ENCODE peak calls at places on chromosome 10, in seven cellular contexts. One of them, this sample, is unnamed.

GRCh38 chr10:131124945-131125344 is 186.6 kb downstream of the TCERG1L start:
- DNase-seq in GM23338: no peak
- DNase-seq in PC-9: no peak
- DNase-seq in IMR-90: no peak
- DNase-seq in right lobe of liver: no peak
- DNase-seq in GM12878: no peak
- DNase-seq in esophagus squamous epithelium: no peak
- DNase-seq in this sample: no peak

GRCh38 chr10:47025540-47026300 is 114.5 kb downstream of the PTPN20 start:
- DNase-seq in GM23338: no peak
- DNase-seq in PC-9: no peak
- DNase-seq in IMR-90: peak; percentile 72
- DNase-seq in right lobe of liver: peak; percentile 38
- DNase-seq in GM12878: no peak
- DNase-seq in esophagus squamous epithelium: no peak
- DNase-seq in this sample: peak; percentile 49

GRCh38 chr10:120172371-120172770 is 279.8 kb downstream of the SEC23IP start:
- DNase-seq in GM23338: peak; percentile 8
- DNase-seq in PC-9: no peak
- DNase-seq in IMR-90: no peak
- DNase-seq in right lobe of liver: no peak
- DNase-seq in GM12878: no peak
- DNase-seq in esophagus squamous epithelium: no peak
- DNase-seq in this sample: no peak

GRCh38 chr10:51117053-51117660 is 42.9 kb downstream of the PRKG1 start:
- DNase-seq in GM23338: no peak
- DNase-seq in PC-9: no peak
- DNase-seq in IMR-90: peak; percentile 13
- DNase-seq in right lobe of liver: no peak
- DNase-seq in GM12878: no peak
- DNase-seq in esophagus squamous epithelium: no peak
- DNase-seq in this sample: no peak

GRCh38 chr10:71217266-71218045 is 5.1 kb downstream of the UNC5B start:
- DNase-seq in GM23338: peak; percentile 88
- DNase-seq in PC-9: no peak
- DNase-seq in IMR-90: no peak
- DNase-seq in right lobe of liver: no peak
- DNase-seq in GM12878: no peak
- DNase-seq in esophagus squamous epithelium: no peak
- DNase-seq in this sample: no peak

GRCh38 chr10:48940958-48941357 is 1.3 kb upstream of the LRRC18 start:
- DNase-seq in GM23338: no peak
- DNase-seq in PC-9: no peak
- DNase-seq in IMR-90: no peak
- DNase-seq in right lobe of liver: no peak
- DNase-seq in GM12878: no peak
- DNase-seq in esophagus squamous epithelium: no peak
- DNase-seq in this sample: no peak

GRCh38 chr10:92045641-92046106 is 122.1 kb downstream of the BTAF1 start:
- DNase-seq in GM23338: peak; percentile 79
- DNase-seq in PC-9: no peak
- DNase-seq in IMR-90: no peak
- DNase-seq in right lobe of liver: no peak
- DNase-seq in GM12878: no peak
- DNase-seq in esophagus squamous epithelium: no peak
- DNase-seq in this sample: no peak

GRCh38 chr10:104350146-104350635 is 3.4 kb upstream of the CFAP58 start:
- DNase-seq in GM23338: peak; percentile 81
- DNase-seq in PC-9: peak; percentile 58
- DNase-seq in IMR-90: peak; percentile 76
- DNase-seq in right lobe of liver: no peak
- DNase-seq in GM12878: peak; percentile 53
- DNase-seq in esophagus squamous epithelium: no peak
- DNase-seq in this sample: no peak

GRCh38 chr10:11553773-11554381 is 57.6 kb downstream of the USP6NL start:
- DNase-seq in GM23338: no peak
- DNase-seq in PC-9: no peak
- DNase-seq in IMR-90: no peak
- DNase-seq in right lobe of liver: no peak
- DNase-seq in GM12878: peak; percentile 87
- DNase-seq in esophagus squamous epithelium: no peak
- DNase-seq in this sample: no peak

GRCh38 chr10:110501142-110501937 is 3.6 kb downstream of the DUSP5 start:
- DNase-seq in GM23338: peak; percentile 79
- DNase-seq in PC-9: peak; percentile 83
- DNase-seq in IMR-90: peak; percentile 95
- DNase-seq in right lobe of liver: peak; percentile 76
- DNase-seq in GM12878: peak; percentile 82
- DNase-seq in esophagus squamous epithelium: peak; percentile 25
- DNase-seq in this sample: peak; percentile 93

GRCh38 chr10:8577681-8578080 is 523.2 kb downstream of the GATA3 start:
- DNase-seq in GM23338: no peak
- DNase-seq in PC-9: no peak
- DNase-seq in IMR-90: no peak
- DNase-seq in right lobe of liver: no peak
- DNase-seq in GM12878: no peak
- DNase-seq in esophagus squamous epithelium: no peak
- DNase-seq in this sample: no peak

GRCh38 chr10:36469585-36469984 is 655.8 kb upstream of the ANKRD30A start:
- DNase-seq in GM23338: no peak
- DNase-seq in PC-9: no peak
- DNase-seq in IMR-90: peak; percentile 83
- DNase-seq in right lobe of liver: no peak
- DNase-seq in GM12878: no peak
- DNase-seq in esophagus squamous epithelium: no peak
- DNase-seq in this sample: no peak

GRCh38 chr10:73653701-73654100 is 2.1 kb downstream of the SYNPO2L start:
- DNase-seq in GM23338: peak; percentile 40
- DNase-seq in PC-9: peak; percentile 64
- DNase-seq in IMR-90: peak; percentile 60
- DNase-seq in right lobe of liver: no peak
- DNase-seq in GM12878: no peak
- DNase-seq in esophagus squamous epithelium: no peak
- DNase-seq in this sample: no peak

GRCh38 chr10:28587270-28587969 is 54.5 kb downstream of the WAC start:
- DNase-seq in GM23338: no peak
- DNase-seq in PC-9: no peak
- DNase-seq in IMR-90: peak; percentile 58
- DNase-seq in right lobe of liver: no peak
- DNase-seq in GM12878: no peak
- DNase-seq in esophagus squamous epithelium: no peak
- DNase-seq in this sample: no peak

GRCh38 chr10:22854935-22855421 is 72.9 kb upstream of the ARMC3 start:
- DNase-seq in GM23338: no peak
- DNase-seq in PC-9: no peak
- DNase-seq in IMR-90: peak; percentile 27
- DNase-seq in right lobe of liver: no peak
- DNase-seq in GM12878: no peak
- DNase-seq in esophagus squamous epithelium: no peak
- DNase-seq in this sample: no peak

GRCh38 chr10:85916999-85917573 is 449.5 kb downstream of the GRID1 start:
- DNase-seq in GM23338: no peak
- DNase-seq in PC-9: no peak
- DNase-seq in IMR-90: no peak
- DNase-seq in right lobe of liver: peak; percentile 77
- DNase-seq in GM12878: no peak
- DNase-seq in esophagus squamous epithelium: no peak
- DNase-seq in this sample: no peak

GRCh38 chr10:83545901-83546391 is 593.4 kb upstream of the GHITM start:
- DNase-seq in GM23338: no peak
- DNase-seq in PC-9: no peak
- DNase-seq in IMR-90: no peak
- DNase-seq in right lobe of liver: no peak
- DNase-seq in GM12878: peak; percentile 64
- DNase-seq in esophagus squamous epithelium: no peak
- DNase-seq in this sample: no peak

GRCh38 chr10:4931587-4931986 is 31.6 kb upstream of the AKR1C1 start:
- DNase-seq in GM23338: no peak
- DNase-seq in PC-9: peak; percentile 52
- DNase-seq in IMR-90: no peak
- DNase-seq in right lobe of liver: peak; percentile 84
- DNase-seq in GM12878: no peak
- DNase-seq in esophagus squamous epithelium: no peak
- DNase-seq in this sample: no peak

GRCh38 chr10:15784662-15785300 is 65.1 kb upstream of the ITGA8 start:
- DNase-seq in GM23338: peak; percentile 30
- DNase-seq in PC-9: no peak
- DNase-seq in IMR-90: peak; percentile 56
- DNase-seq in right lobe of liver: no peak
- DNase-seq in GM12878: no peak
- DNase-seq in esophagus squamous epithelium: no peak
- DNase-seq in this sample: peak; percentile 7

GRCh38 chr10:104614245-104614831 is 26.8 kb upstream of the SORCS3 start:
- DNase-seq in GM23338: peak; percentile 71
- DNase-seq in PC-9: no peak
- DNase-seq in IMR-90: peak; percentile 3
- DNase-seq in right lobe of liver: no peak
- DNase-seq in GM12878: no peak
- DNase-seq in esophagus squamous epithelium: no peak
- DNase-seq in this sample: no peak

GRCh38 chr10:9045311-9045710 is 990.8 kb downstream of the GATA3 start:
- DNase-seq in GM23338: no peak
- DNase-seq in PC-9: no peak
- DNase-seq in IMR-90: no peak
- DNase-seq in right lobe of liver: no peak
- DNase-seq in GM12878: no peak
- DNase-seq in esophagus squamous epithelium: no peak
- DNase-seq in this sample: no peak

GRCh38 chr10:104069610-104070009 is 16.1 kb downstream of the COL17A1 start:
- DNase-seq in GM23338: no peak
- DNase-seq in PC-9: no peak
- DNase-seq in IMR-90: no peak
- DNase-seq in right lobe of liver: no peak
- DNase-seq in GM12878: no peak
- DNase-seq in esophagus squamous epithelium: no peak
- DNase-seq in this sample: no peak

GRCh38 chr10:124629842-124630241 is 114.3 kb downstream of the FAM53B start:
- DNase-seq in GM23338: no peak
- DNase-seq in PC-9: no peak
- DNase-seq in IMR-90: no peak
- DNase-seq in right lobe of liver: no peak
- DNase-seq in GM12878: no peak
- DNase-seq in esophagus squamous epithelium: no peak
- DNase-seq in this sample: no peak
- H3K27ac ChIP-seq in GM23338: no peak overlapping the region
- H3K27ac ChIP-seq in PC-9: no peak overlapping the region
- H3K27ac ChIP-seq in IMR-90: no peak overlapping the region
- H3K27ac ChIP-seq in right lobe of liver: no peak overlapping the region
- H3K27ac ChIP-seq in GM12878: no peak overlapping the region
- H3K27ac ChIP-seq in esophagus squamous epithelium: peak overlapping the region; percentile 58
- H3K27ac ChIP-seq in this sample: no peak overlapping the region

GRCh38 chr10:102580230-102580629 is 64.0 kb upstream of the TRIM8 start:
- DNase-seq in GM23338: no peak
- DNase-seq in PC-9: no peak
- DNase-seq in IMR-90: peak; percentile 93
- DNase-seq in right lobe of liver: no peak
- DNase-seq in GM12878: no peak
- DNase-seq in esophagus squamous epithelium: no peak
- DNase-seq in this sample: no peak
- H3K4me3 ChIP-seq in GM23338: no peak overlapping the region
- H3K4me3 ChIP-seq in PC-9: no peak overlapping the region
- H3K4me3 ChIP-seq in IMR-90: no peak overlapping the region
- H3K4me3 ChIP-seq in right lobe of liver: no peak overlapping the region
- H3K4me3 ChIP-seq in GM12878: no peak overlapping the region
- H3K4me3 ChIP-seq in esophagus squamous epithelium: no peak overlapping the region
- H3K4me3 ChIP-seq in this sample: no peak overlapping the region

GRCh38 chr10:117552156-117552620 is 9.6 kb downstream of the EMX2 start:
- DNase-seq in GM23338: peak; percentile 67
- DNase-seq in PC-9: no peak
- DNase-seq in IMR-90: no peak
- DNase-seq in right lobe of liver: no peak
- DNase-seq in GM12878: no peak
- DNase-seq in esophagus squamous epithelium: no peak
- DNase-seq in this sample: no peak

GRCh38 chr10:117551322-117552155 is 9.0 kb downstream of the EMX2 start:
- DNase-seq in GM23338: peak; percentile 37
- DNase-seq in PC-9: no peak
- DNase-seq in IMR-90: no peak
- DNase-seq in right lobe of liver: no peak
- DNase-seq in GM12878: no peak
- DNase-seq in esophagus squamous epithelium: no peak
- DNase-seq in this sample: no peak

GRCh38 chr10:117553815-117554172 is 11.2 kb downstream of the EMX2 start:
- DNase-seq in GM23338: no peak
- DNase-seq in PC-9: no peak
- DNase-seq in IMR-90: no peak
- DNase-seq in right lobe of liver: no peak
- DNase-seq in GM12878: no peak
- DNase-seq in esophagus squamous epithelium: no peak
- DNase-seq in this sample: no peak

GRCh38 chr10:117553171-117553814 is 10.7 kb downstream of the EMX2 start:
- DNase-seq in GM23338: peak; percentile 72
- DNase-seq in PC-9: no peak
- DNase-seq in IMR-90: no peak
- DNase-seq in right lobe of liver: no peak
- DNase-seq in GM12878: no peak
- DNase-seq in esophagus squamous epithelium: no peak
- DNase-seq in this sample: no peak

GRCh38 chr10:117552759-117553158 is 10.2 kb downstream of the EMX2 start:
- DNase-seq in GM23338: no peak
- DNase-seq in PC-9: no peak
- DNase-seq in IMR-90: no peak
- DNase-seq in right lobe of liver: no peak
- DNase-seq in GM12878: no peak
- DNase-seq in esophagus squamous epithelium: no peak
- DNase-seq in this sample: no peak
- H3K27me3 ChIP-seq in GM23338: peaks cover 95% of the 10 kb centered on the region
- H3K27me3 ChIP-seq in PC-9: peaks cover 51% of the 10 kb centered on the region
- H3K27me3 ChIP-seq in IMR-90: peaks cover 55% of the 10 kb centered on the region
- H3K27me3 ChIP-seq in right lobe of liver: peaks cover 5% of the 10 kb centered on the region
- H3K27me3 ChIP-seq in GM12878: peaks cover 26% of the 10 kb centered on the region
- H3K27me3 ChIP-seq in esophagus squamous epithelium: peaks cover 98% of the 10 kb centered on the region
- H3K27me3 ChIP-seq in this sample: peaks cover 28% of the 10 kb centered on the region

GRCh38 chr10:121330528-121330927 is 267.7 kb downstream of the FGFR2 start:
- DNase-seq in GM23338: no peak
- DNase-seq in PC-9: no peak
- DNase-seq in IMR-90: no peak
- DNase-seq in right lobe of liver: no peak
- DNase-seq in GM12878: no peak
- DNase-seq in esophagus squamous epithelium: no peak
- DNase-seq in this sample: no peak

GRCh38 chr10:121335386-121335925 is 262.8 kb downstream of the FGFR2 start:
- DNase-seq in GM23338: no peak
- DNase-seq in PC-9: no peak
- DNase-seq in IMR-90: no peak
- DNase-seq in right lobe of liver: no peak
- DNase-seq in GM12878: no peak
- DNase-seq in esophagus squamous epithelium: no peak
- DNase-seq in this sample: no peak

GRCh38 chr10:121337356-121337936 is 260.8 kb downstream of the FGFR2 start:
- DNase-seq in GM23338: no peak
- DNase-seq in PC-9: no peak
- DNase-seq in IMR-90: no peak
- DNase-seq in right lobe of liver: no peak
- DNase-seq in GM12878: no peak
- DNase-seq in esophagus squamous epithelium: no peak
- DNase-seq in this sample: no peak

GRCh38 chr10:121332353-121332752 is 265.9 kb downstream of the FGFR2 start:
- DNase-seq in GM23338: no peak
- DNase-seq in PC-9: no peak
- DNase-seq in IMR-90: no peak
- DNase-seq in right lobe of liver: no peak
- DNase-seq in GM12878: no peak
- DNase-seq in esophagus squamous epithelium: no peak
- DNase-seq in this sample: no peak

GRCh38 chr10:121332829-121333765 is 265.1 kb downstream of the FGFR2 start:
- DNase-seq in GM23338: no peak
- DNase-seq in PC-9: no peak
- DNase-seq in IMR-90: no peak
- DNase-seq in right lobe of liver: no peak
- DNase-seq in GM12878: no peak
- DNase-seq in esophagus squamous epithelium: no peak
- DNase-seq in this sample: no peak
- H3K27ac ChIP-seq in GM23338: no peak overlapping the region
- H3K27ac ChIP-seq in PC-9: no peak overlapping the region
- H3K27ac ChIP-seq in IMR-90: no peak overlapping the region
- H3K27ac ChIP-seq in right lobe of liver: no peak overlapping the region
- H3K27ac ChIP-seq in GM12878: no peak overlapping the region
- H3K27ac ChIP-seq in esophagus squamous epithelium: peak overlapping the region; percentile 25
- H3K27ac ChIP-seq in this sample: no peak overlapping the region

This sample was measured in SJSA1.